ENCODE peak calls at places on chromosomes 16 and 17, in six cellular contexts. E is left colon; P is ACHN; A is NCI-H524 treated with DMSO at 0.1 percent for 48 hours; I is stimulated activated CD4-positive, alpha-beta T cell treated with anti-CD3 and anti-CD28 coated beads, Interleukin-2, amount 100 ng/mL, for 48 hours; K is HTR-8/SVneo. H is an unnamed sample.

GRCh38 chr16:10846213-10846998 is 27.8 kb upstream of the TVP23A start:
- DNase-seq in E (no peak), P (no peak), A (no peak), I (no peak), K (no peak), H (no peak)

GRCh38 chr17:61414936-61415251 is 15.3 kb downstream of the TBX2 start:
- DNase-seq in E (peak; percentile 10), P (no peak), A (no peak), I (no peak), K (no peak), H (no peak)

GRCh38 chr17:50147841-50148225 is 2.6 kb downstream of the PPP1R9B start:
- DNase-seq in E (no peak), P (no peak), A (no peak), I (no peak), K (no peak), H (no peak)

GRCh38 chr17:8226536-8227237 is 16.3 kb upstream of the AURKB start:
- DNase-seq in E (peak; percentile 85), P (peak; percentile 94), A (no peak), I (peak; percentile 52), K (peak; percentile 81), H (peak; percentile 91)

GRCh38 chr17:77153487-77153886 is 12.7 kb downstream of the SEC14L1 start:
- DNase-seq in E (no peak), P (no peak), A (no peak), I (no peak), K (no peak), H (no peak)

GRCh38 chr16:2142942-2143868 is 5.2 kb upstream of the RAB26 start:
- DNase-seq in E (no peak), P (no peak), A (no peak), I (no peak), K (no peak), H (no peak)

GRCh38 chr16:27315333-27316037 is 1.7 kb downstream of the IL4R start:
- DNase-seq in E (peak; percentile 62), P (peak; percentile 35), A (no peak), I (peak; percentile 47), K (peak; percentile 42), H (peak; percentile 43)

GRCh38 chr16:11473728-11474127 is 113.0 kb downstream of the LITAF start:
- DNase-seq in E (no peak), P (no peak), A (no peak), I (no peak), K (no peak), H (no peak)

GRCh38 chr17:10768766-10769383 is 35.0 kb downstream of the TMEM238L start:
- DNase-seq in E (no peak), P (no peak), A (no peak), I (no peak), K (no peak), H (no peak)

GRCh38 chr17:41500131-41500911 is 5.1 kb downstream of the KRT13 start:
- DNase-seq in E (no peak), P (peak; percentile 53), A (no peak), I (no peak), K (peak; percentile 75), H (peak; percentile 77)

GRCh38 chr17:38554430-38555350 is 51.1 kb downstream of the SRCIN1 start:
- DNase-seq in E (no peak), P (no peak), A (no peak), I (no peak), K (no peak), H (no peak)

GRCh38 chr16:9077001-9077809 is 14.2 kb upstream of the HAPSTR1 start:
- DNase-seq in E (no peak), P (peak; percentile 80), A (no peak), I (no peak), K (peak; percentile 53), H (peak; percentile 47)

GRCh38 chr16:28212532-28212873 is 738 bp upstream of the XPO6 start:
- DNase-seq in E (no peak), P (peak; percentile 53), A (no peak), I (no peak), K (no peak), H (peak; percentile 15)

GRCh38 chr17:14488958-14489550 is 188.2 kb downstream of the HS3ST3B1 start:
- DNase-seq in E (no peak), P (no peak), A (no peak), I (no peak), K (no peak), H (no peak)

GRCh38 chr17:40912506-40913220 is 24.8 kb downstream of the KRT23 start:
- DNase-seq in E (no peak), P (no peak), A (no peak), I (no peak), K (no peak), H (no peak)

GRCh38 chr16:15810411-15810810 is 46.4 kb downstream of the MYH11 start:
- DNase-seq in E (peak; percentile 15), P (no peak), A (no peak), I (no peak), K (no peak), H (no peak)